ENCODE peak calls at places on chromosomes 13 and 19, in eight cellular contexts. Y is Calu3, I is ELF-1, X is OCI-M1, P is DMS153, O is substantia nigra, H is neural crest cell, D is MG63. J is an unnamed sample.

GRCh38 chr13:99958402-99959126 is 13.0 kb downstream of the ZIC5 start:
- DNase-seq in X (no peak), H (no peak), O (no peak), P (no peak), I (peak), D (no peak), Y (no peak), J (no peak)

GRCh38 chr19:45630463-45630862 is 8.7 kb downstream of the EML2 start:
- DNase-seq in H (no peak), Y (peak), P (no peak), X (no peak), O (no peak), I (no peak), D (peak), J (no peak)

GRCh38 chr19:15442142-15442920 is 7.4 kb downstream of the WIZ start:
- DNase-seq in I (no peak), X (no peak), D (no peak), O (no peak), Y (no peak), P (no peak), H (no peak), J (no peak)

GRCh38 chr13:97275265-97275664 is 53.1 kb downstream of the MBNL2 start:
- DNase-seq in H (no peak), X (no peak), I (no peak), Y (no peak), O (no peak), P (no peak), D (no peak), J (no peak)

GRCh38 chr13:20492641-20493040 is 33.0 kb downstream of the CRYL1 start:
- DNase-seq in O (no peak), X (no peak), P (no peak), H (peak), D (no peak), I (peak), Y (peak), J (peak)

GRCh38 chr19:47071731-47072130 is 23.3 kb upstream of the TMEM160 start:
- DNase-seq in I (no peak), P (no peak), O (no peak), D (no peak), Y (no peak), H (no peak), X (no peak), J (no peak)

GRCh38 chr19:34962281-34962944 is 1.6 kb downstream of the ZNF792 start:
- DNase-seq in D (no peak), P (peak), X (peak), I (no peak), H (no peak), Y (no peak), O (no peak), J (no peak)

GRCh38 chr19:16034180-16034579 is 42.1 kb upstream of the TPM4 start:
- DNase-seq in I (no peak), X (no peak), O (no peak), D (no peak), P (no peak), Y (no peak), H (no peak), J (no peak)

GRCh38 chr19:1064661-1065605 is 2.0 kb upstream of the ARHGAP45 start:
- DNase-seq in X (peak), D (peak), Y (peak), I (peak), H (peak), P (no peak), O (no peak), J (peak)

GRCh38 chr13:36787181-36787580 is 31.8 kb upstream of the RFXAP start:
- DNase-seq in H (no peak), O (no peak), D (no peak), I (no peak), Y (no peak), P (no peak), X (no peak), J (no peak)

GRCh38 chr19:17234911-17235617 is 9.0 kb downstream of the OCEL1 start:
- DNase-seq in I (peak), X (peak), P (no peak), O (no peak), H (peak), D (no peak), Y (peak), J (no peak)

GRCh38 chr13:101520672-101521071 is 68.2 kb downstream of the ITGBL1 start:
- DNase-seq in I (no peak), O (no peak), Y (no peak), P (no peak), X (peak), H (no peak), D (peak), J (no peak)

GRCh38 chr19:40907968-40908735 is 26.1 kb upstream of the CYP2A7 start:
- DNase-seq in H (no peak), P (no peak), Y (no peak), D (no peak), O (no peak), X (no peak), I (no peak), J (no peak)

GRCh38 chr19:32404939-32405430 is 585 bp upstream of the DPY19L3 start:
- DNase-seq in X (peak), Y (peak), P (no peak), O (peak), D (peak), I (no peak), H (peak), J (no peak)

GRCh38 chr13:113358653-113359052 is 5.3 kb downstream of the GRTP1 start:
- DNase-seq in X (no peak), O (no peak), Y (no peak), D (no peak), I (no peak), P (no peak), H (no peak), J (no peak)

GRCh38 chr13:95181586-95181985 is 119.7 kb downstream of the ABCC4 start:
- DNase-seq in Y (no peak), O (no peak), I (no peak), X (peak), D (no peak), P (no peak), H (no peak), J (no peak)

GRCh38 chr19:18109363-18109730 is 11.8 kb downstream of the MAST3 start:
- DNase-seq in H (no peak), I (no peak), P (no peak), Y (no peak), D (no peak), X (no peak), O (no peak), J (no peak)

GRCh38 chr19:3942790-3943409 is 10.0 kb downstream of the NMRK2 start:
- DNase-seq in X (no peak), D (no peak), H (no peak), O (no peak), P (no peak), I (no peak), Y (no peak), J (no peak)

GRCh38 chr19:23391239-23391638 is 4.0 kb downstream of the ZNF91 start:
- DNase-seq in D (no peak), H (no peak), O (no peak), X (no peak), I (no peak), Y (no peak), P (no peak), J (no peak)

GRCh38 chr19:10624585-10624984 is 768 bp upstream of the SLC44A2 start:
- DNase-seq in H (no peak), Y (no peak), O (no peak), D (no peak), X (no peak), P (no peak), I (no peak), J (no peak)

GRCh38 chr13:113152894-113153809 is 5.3 kb upstream of the PROZ start:
- DNase-seq in Y (peak), I (peak), O (no peak), X (no peak), H (peak), D (peak), P (peak), J (no peak)

GRCh38 chr19:18650048-18650435 is 13.2 kb downstream of the KLHL26 start:
- DNase-seq in X (no peak), I (peak), D (peak), Y (no peak), P (no peak), H (no peak), O (no peak), J (no peak)

GRCh38 chr13:24063281-24063851 is 97.2 kb upstream of the SPATA13 start:
- DNase-seq in P (no peak), Y (no peak), O (no peak), H (no peak), X (no peak), D (peak), I (no peak), J (no peak)

GRCh38 chr13:79359064-79359463 is 47.0 kb downstream of the RBM26 start:
- DNase-seq in P (no peak), X (no peak), O (no peak), H (no peak), D (no peak), I (no peak), Y (no peak), J (no peak)

GRCh38 chr13:30807392-30807791 is 72.0 kb downstream of the ALOX5AP start:
- DNase-seq in P (no peak), X (no peak), O (no peak), I (no peak), D (no peak), H (no peak), Y (no peak), J (no peak)

GRCh38 chr19:18532208-18532890 is 10.5 kb upstream of the ELL start:
- DNase-seq in H (no peak), D (no peak), O (no peak), Y (no peak), X (no peak), P (no peak), I (no peak), J (no peak)

GRCh38 chr19:42174188-42174587 is 41.9 kb upstream of the POU2F2 start:
- DNase-seq in X (no peak), O (no peak), P (no peak), D (no peak), I (no peak), H (no peak), Y (no peak), J (no peak)

GRCh38 chr19:13881231-13881691 is 4.3 kb downstream of the NANOS3 start:
- DNase-seq in I (peak), D (no peak), Y (no peak), X (no peak), P (no peak), O (no peak), H (peak), J (no peak)

GRCh38 chr19:42552086-42553065 is 24.1 kb upstream of the CEACAM1 start:
- DNase-seq in I (no peak), H (no peak), O (no peak), P (no peak), Y (no peak), X (no peak), D (no peak), J (no peak)

GRCh38 chr13:22061371-22061805 is 390.5 kb downstream of the FGF9 start:
- DNase-seq in I (peak), H (no peak), X (no peak), D (no peak), Y (no peak), O (no peak), P (no peak), J (no peak)

GRCh38 chr19:3507371-3508120 is 1.4 kb downstream of the FZR1 start:
- DNase-seq in P (no peak), D (no peak), H (no peak), I (peak), X (no peak), Y (no peak), O (no peak), J (no peak)

GRCh38 chr13:99151516-99151915 is 49.1 kb upstream of the UBAC2 start:
- DNase-seq in H (no peak), D (peak), X (peak), O (no peak), P (no peak), I (no peak), Y (no peak), J (no peak)

GRCh38 chr19:861756-862528 is 2.5 kb downstream of the CFD start:
- DNase-seq in Y (no peak), P (peak), H (peak), O (no peak), D (no peak), I (peak), X (peak), J (peak)

GRCh38 chr13:113935081-113935511 is 38.8 kb downstream of the C13orf46 start:
- DNase-seq in Y (no peak), D (no peak), H (peak), I (peak), P (no peak), O (no peak), X (no peak), J (no peak)

J was measured in SHP77.